ENCODE peak calls at places on chromosomes 5 and 9, in nine cellular contexts. Y, Q, A, H, E, X, F, B and O are unnamed samples.

GRCh38 chr5:45454114-45454513 is 242.1 kb downstream of the HCN1 start:
- DNase-seq in Y (no peak), Q (peak), A (no peak), H (no peak), E (no peak), X (no peak), F (no peak), B (no peak), O (no peak)

GRCh38 chr5:173354645-173355044 is 26.4 kb upstream of the STC2 start:
- DNase-seq in Y (no peak), Q (no peak), A (no peak), H (no peak), E (no peak), X (no peak), F (no peak), B (no peak), O (no peak)

GRCh38 chr9:34568783-34569182 is 20.7 kb downstream of the CNTFR start:
- DNase-seq in Y (no peak), Q (no peak), A (no peak), H (no peak), E (no peak), X (no peak), F (no peak), B (no peak), O (no peak)

GRCh38 chr9:108550111-108550510 is 305.7 kb downstream of the ACTL7B start:
- DNase-seq in Y (no peak), Q (no peak), A (no peak), H (no peak), E (no peak), X (no peak), F (no peak), B (no peak), O (no peak)

GRCh38 chr5:131384181-131384580 is 120.3 kb downstream of the CDC42SE2 start:
- DNase-seq in Y (no peak), Q (no peak), A (no peak), H (no peak), E (no peak), X (no peak), F (no peak), B (no peak), O (no peak)

GRCh38 chr9:12774861-12775367 is at the start of gene LURAP1L:
- DNase-seq in Y (no peak), Q (peak), A (peak), H (peak), E (no peak), X (peak), F (no peak), B (no peak), O (no peak)

GRCh38 chr5:9833871-9834270 is 203.7 kb upstream of the TAS2R1 start:
- DNase-seq in Y (no peak), Q (no peak), A (no peak), H (no peak), E (no peak), X (no peak), F (no peak), B (no peak), O (no peak)

GRCh38 chr5:95238560-95239325 is 46.2 kb downstream of the MCTP1 start:
- DNase-seq in Y (no peak), Q (peak), A (no peak), H (no peak), E (peak), X (no peak), F (no peak), B (no peak), O (no peak)

GRCh38 chr9:136980669-136981478 is 1.9 kb upstream of the LCNL1 start:
- DNase-seq in Y (no peak), Q (no peak), A (no peak), H (peak), E (no peak), X (no peak), F (no peak), B (no peak), O (no peak)

GRCh38 chr9:127123239-127123935 is 952 bp upstream of the ANGPTL2 start:
- DNase-seq in Y (no peak), Q (no peak), A (no peak), H (no peak), E (no peak), X (peak), F (no peak), B (no peak), O (no peak)

GRCh38 chr9:34501889-34502425 is 20.8 kb downstream of the ENHO start:
- DNase-seq in Y (peak), Q (no peak), A (peak), H (peak), E (no peak), X (no peak), F (no peak), B (no peak), O (no peak)

GRCh38 chr5:34656001-34656699 is at the start of gene RAI14:
- DNase-seq in Y (peak), Q (peak), A (peak), H (peak), E (no peak), X (peak), F (no peak), B (no peak), O (no peak)

GRCh38 chr5:179380211-179381035 is 35.2 kb upstream of the ADAMTS2 start:
- DNase-seq in Y (no peak), Q (no peak), A (no peak), H (no peak), E (no peak), X (no peak), F (no peak), B (no peak), O (no peak)

GRCh38 chr9:17191095-17191494 is 56.3 kb downstream of the CNTLN start:
- DNase-seq in Y (no peak), Q (peak), A (no peak), H (no peak), E (no peak), X (no peak), F (no peak), B (no peak), O (no peak)

GRCh38 chr9:77772641-77773040 is 124.5 kb upstream of the GNA14 start:
- DNase-seq in Y (no peak), Q (no peak), A (no peak), H (no peak), E (no peak), X (no peak), F (no peak), B (no peak), O (no peak)

GRCh38 chr5:38831909-38832308 is 13.9 kb upstream of the OSMR start:
- DNase-seq in Y (no peak), Q (peak), A (peak), H (no peak), E (peak), X (no peak), F (no peak), B (no peak), O (no peak)

GRCh38 chr5:157603333-157604190 is 28.0 kb upstream of the ADAM19 start:
- DNase-seq in Y (no peak), Q (peak), A (peak), H (no peak), E (peak), X (no peak), F (no peak), B (peak), O (peak)

GRCh38 chr5:172606156-172606785 is 34.8 kb upstream of the NEURL1B start:
- DNase-seq in Y (no peak), Q (no peak), A (no peak), H (no peak), E (no peak), X (peak), F (no peak), B (no peak), O (no peak)

GRCh38 chr9:111527347-111527746 is 2.4 kb downstream of the ZNF483 start:
- DNase-seq in Y (no peak), Q (no peak), A (no peak), H (no peak), E (no peak), X (no peak), F (no peak), B (no peak), O (no peak)

GRCh38 chr5:139660916-139661814 is 13.0 kb downstream of the CXXC5 start:
- DNase-seq in Y (peak), Q (peak), A (no peak), H (peak), E (peak), X (peak), F (no peak), B (peak), O (peak)

GRCh38 chr9:94772128-94772527 is 45.6 kb downstream of the AOPEP start:
- DNase-seq in Y (no peak), Q (no peak), A (no peak), H (no peak), E (no peak), X (no peak), F (no peak), B (no peak), O (no peak)

GRCh38 chr9:26656003-26656940 is 236.3 kb downstream of the CAAP1 start:
- DNase-seq in Y (peak), Q (peak), A (peak), H (no peak), E (peak), X (no peak), F (no peak), B (no peak), O (no peak)

GRCh38 chr9:136325354-136325753 is 2.0 kb upstream of the GPSM1 start:
- DNase-seq in Y (no peak), Q (no peak), A (no peak), H (no peak), E (no peak), X (no peak), F (no peak), B (no peak), O (no peak)

GRCh38 chr5:65907138-65907537 is 19.2 kb upstream of the ERBIN start:
- DNase-seq in Y (no peak), Q (no peak), A (no peak), H (no peak), E (no peak), X (no peak), F (no peak), B (no peak), O (no peak)

GRCh38 chr5:73282383-73282782 is 109.4 kb downstream of the TMEM174 start:
- DNase-seq in Y (no peak), Q (no peak), A (no peak), H (no peak), E (no peak), X (no peak), F (no peak), B (no peak), O (no peak)

GRCh38 chr9:73773896-73774295 is 622.2 kb downstream of the ANXA1 start:
- DNase-seq in Y (no peak), Q (peak), A (no peak), H (no peak), E (no peak), X (no peak), F (no peak), B (no peak), O (no peak)

GRCh38 chr5:78377056-78377717 is 16.8 kb downstream of the SCAMP1 start:
- DNase-seq in Y (no peak), Q (peak), A (no peak), H (no peak), E (no peak), X (no peak), F (no peak), B (no peak), O (no peak)

GRCh38 chr9:81628897-81629296 is 60.5 kb downstream of the TLE1 start:
- DNase-seq in Y (no peak), Q (no peak), A (peak), H (no peak), E (no peak), X (no peak), F (no peak), B (no peak), O (no peak)

GRCh38 chr9:73081979-73082657 is 69.5 kb upstream of the ANXA1 start:
- DNase-seq in Y (no peak), Q (peak), A (peak), H (no peak), E (peak), X (no peak), F (no peak), B (no peak), O (no peak)

GRCh38 chr9:104104407-104104806 is 10.3 kb downstream of the SMC2 start:
- DNase-seq in Y (no peak), Q (no peak), A (no peak), H (no peak), E (no peak), X (no peak), F (no peak), B (no peak), O (no peak)